ENCODE peak calls at places on chromosomes 6 and 20, in ten cellular contexts. Z is tibial nerve, J is dorsolateral prefrontal cortex, T is AG04450, P is stomach, V is H9, E is aorta, F is small intestine, I is PC-9, G is GM12878. A is an unnamed sample.

GRCh38 chr20:24034820-24035219 is 46.2 kb upstream of the GGTLC1 start:
- DNase-seq in Z (no peak), J (no peak), T (no peak), P (no peak), V (no peak), E (no peak), F (no peak), I (peak; percentile 89), G (no peak), A (peak; percentile 66)

GRCh38 chr20:60447703-60448102 is 489.5 kb downstream of the CDH26 start:
- DNase-seq in Z (no peak), J (no peak), T (no peak), P (no peak), V (no peak), E (no peak), F (no peak), I (no peak), G (no peak), A (no peak)

GRCh38 chr20:64083380-64084208 is 604 bp downstream of the LKAAEAR1 start:
- DNase-seq in Z (no peak), J (no peak), T (no peak), P (peak; percentile 73), V (peak; percentile 87), E (peak; percentile 80), F (no peak), I (peak; percentile 71), G (no peak), A (peak; percentile 22)

GRCh38 chr6:108677894-108678293 is 117.2 kb downstream of the FOXO3 start:
- DNase-seq in Z (no peak), J (no peak), T (no peak), P (no peak), V (no peak), E (no peak), F (no peak), I (no peak), G (no peak), A (no peak)

GRCh38 chr6:142474446-142475289 is 172.9 kb downstream of the ADGRG6 start:
- DNase-seq in Z (peak; percentile 15), J (peak; percentile 65), T (peak; percentile 44), P (peak; percentile 31), V (peak; percentile 82), E (no peak), F (peak; percentile 50), I (peak; percentile 71), G (no peak), A (no peak)

GRCh38 chr20:14569631-14570030 is 232.2 kb upstream of the FLRT3 start:
- DNase-seq in Z (no peak), J (no peak), T (no peak), P (no peak), V (no peak), E (no peak), F (no peak), I (no peak), G (no peak), A (no peak)

GRCh38 chr6:142372348-142372747 is 70.5 kb downstream of the ADGRG6 start:
- DNase-seq in Z (no peak), J (no peak), T (no peak), P (no peak), V (no peak), E (no peak), F (peak; percentile 42), I (peak; percentile 68), G (no peak), A (peak; percentile 79)

GRCh38 chr20:35084998-35085397 is 7.6 kb downstream of the TRPC4AP start:
- DNase-seq in Z (no peak), J (no peak), T (no peak), P (no peak), V (no peak), E (no peak), F (no peak), I (no peak), G (no peak), A (no peak)

GRCh38 chr6:131003419-131004386 is 59.3 kb downstream of the EPB41L2 start:
- DNase-seq in Z (no peak), J (no peak), T (no peak), P (no peak), V (no peak), E (no peak), F (no peak), I (no peak), G (no peak), A (no peak)

GRCh38 chr6:143594647-143595046 is 83.1 kb upstream of the PHACTR2 start:
- DNase-seq in Z (no peak), J (no peak), T (peak; percentile 27), P (no peak), V (no peak), E (no peak), F (no peak), I (no peak), G (no peak), A (no peak)

GRCh38 chr20:56469077-56469449 is 636 bp downstream of the RTF2 start:
- DNase-seq in Z (no peak), J (no peak), T (no peak), P (no peak), V (no peak), E (no peak), F (no peak), I (no peak), G (no peak), A (no peak)

GRCh38 chr20:1327827-1328679 is 886 bp downstream of the SDCBP2 start:
- DNase-seq in Z (no peak), J (peak; percentile 3), T (no peak), P (no peak), V (peak; percentile 14), E (no peak), F (peak; percentile 92), I (no peak), G (no peak), A (no peak)

GRCh38 chr20:13340088-13340487 is 119.0 kb downstream of the ISM1 start:
- DNase-seq in Z (no peak), J (no peak), T (no peak), P (no peak), V (no peak), E (no peak), F (no peak), I (no peak), G (no peak), A (no peak)

GRCh38 chr6:165983112-165984072 is 184.3 kb downstream of the TBXT start:
- DNase-seq in Z (no peak), J (no peak), T (no peak), P (no peak), V (no peak), E (no peak), F (no peak), I (no peak), G (no peak), A (no peak)

GRCh38 chr6:25958700-25959162 is 3.9 kb upstream of the TRIM38 start:
- DNase-seq in Z (no peak), J (no peak), T (no peak), P (no peak), V (no peak), E (no peak), F (no peak), I (no peak), G (no peak), A (peak; percentile 50)

GRCh38 chr6:50959081-50959641 is 140.5 kb downstream of the TFAP2B start:
- DNase-seq in Z (no peak), J (no peak), T (no peak), P (no peak), V (no peak), E (no peak), F (no peak), I (no peak), G (no peak), A (no peak)

GRCh38 chr6:44738652-44739141 is 351.2 kb downstream of the CDC5L start:
- DNase-seq in Z (no peak), J (no peak), T (no peak), P (no peak), V (no peak), E (no peak), F (peak; percentile 50), I (no peak), G (peak; percentile 68), A (no peak)

GRCh38 chr6:35474129-35474977 is 6.2 kb downstream of the RPL10A start:
- DNase-seq in Z (no peak), J (no peak), T (no peak), P (no peak), V (peak; percentile 52), E (no peak), F (no peak), I (no peak), G (no peak), A (no peak)
- H3K27ac ChIP-seq in Z (no peak overlapping the region), J (no peak overlapping the region), T (peak overlapping the region; percentile 39), P (no peak overlapping the region), V (no peak overlapping the region), E (no peak overlapping the region), F (no peak overlapping the region), I (peak overlapping the region; percentile 25), G (no peak overlapping the region), A (peak overlapping the region; percentile 94)

GRCh38 chr6:140897804-140898573 is 1234.7 kb upstream of the GJE1 start:
- DNase-seq in Z (no peak), J (no peak), T (no peak), P (no peak), V (no peak), E (peak; percentile 59), F (no peak), I (peak; percentile 78), G (no peak), A (no peak)
- H3K27ac ChIP-seq in Z (peak overlapping the region; percentile 8), J (no peak overlapping the region), T (no peak overlapping the region), P (no peak overlapping the region), V (no peak overlapping the region), E (no peak overlapping the region), F (no peak overlapping the region), I (peak overlapping the region; percentile 57), G (peak overlapping the region; percentile 65), A (no peak overlapping the region)

DNA sequence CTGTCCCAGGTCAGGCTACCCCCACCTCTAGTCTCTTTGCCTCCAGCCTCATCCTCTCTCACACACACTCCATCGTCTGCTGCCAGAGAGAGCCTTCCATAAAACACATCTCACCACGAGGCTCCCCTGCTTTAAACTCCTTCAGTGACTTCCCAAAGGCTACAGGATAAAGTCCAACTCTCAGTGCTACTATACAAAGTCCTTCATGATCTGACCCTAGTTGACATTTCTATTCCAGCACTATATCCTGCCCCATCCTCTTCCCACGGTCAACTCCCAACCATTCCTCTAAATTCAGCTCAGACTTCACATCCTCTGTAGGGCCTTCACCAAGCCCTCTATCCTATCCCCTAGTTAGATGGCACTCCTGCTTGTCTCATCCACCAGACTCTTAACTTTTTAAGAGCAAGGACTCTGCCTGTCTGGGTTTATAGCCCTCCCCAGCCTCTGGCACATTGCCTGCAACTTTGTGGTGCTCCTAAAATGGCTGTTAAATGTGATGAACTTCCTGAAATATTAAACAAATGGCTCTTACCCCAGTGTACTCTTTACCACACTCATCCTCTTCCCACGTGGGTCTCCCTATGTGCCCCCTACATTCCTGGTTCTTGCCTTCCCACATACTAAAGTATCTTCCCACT is 36.1 kb downstream of the KIF16B start:
- DNase-seq in Z (no peak), J (no peak), T (no peak), P (no peak), V (no peak), E (no peak), F (peak; percentile 68), I (no peak), G (no peak), A (no peak)
- H3K27ac ChIP-seq in Z (no peak overlapping the region), J (no peak overlapping the region), T (no peak overlapping the region), P (no peak overlapping the region), V (no peak overlapping the region), E (no peak overlapping the region), F (no peak overlapping the region), I (no peak overlapping the region), G (no peak overlapping the region), A (no peak overlapping the region)

DNA sequence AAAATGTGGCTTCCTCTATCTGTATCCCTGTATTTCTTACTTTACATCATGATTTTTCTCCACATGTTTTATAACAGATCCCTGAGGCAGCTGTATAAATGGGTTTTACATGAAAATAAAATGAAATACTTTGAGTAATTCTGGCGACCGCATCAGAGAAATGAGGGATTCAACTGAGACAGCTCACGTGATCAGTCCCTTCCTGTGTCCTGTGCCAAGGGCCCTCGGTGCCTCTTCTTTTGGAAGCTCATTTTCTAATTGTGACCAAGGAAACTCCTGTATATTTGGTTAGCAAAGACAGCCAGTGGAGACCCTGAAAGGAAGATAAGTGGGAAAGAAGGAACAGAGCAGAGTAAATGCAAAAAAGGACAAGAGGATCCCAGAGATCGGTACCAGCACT is 129.9 kb downstream of the FYN start:
- DNase-seq in Z (no peak), J (no peak), T (no peak), P (no peak), V (no peak), E (no peak), F (no peak), I (no peak), G (no peak), A (no peak)
- H3K27ac ChIP-seq in Z (no peak overlapping the region), J (peak overlapping the region; percentile 72), T (no peak overlapping the region), P (peak overlapping the region; percentile 5), V (no peak overlapping the region), E (no peak overlapping the region), F (no peak overlapping the region), I (no peak overlapping the region), G (no peak overlapping the region), A (no peak overlapping the region)

A was measured in epithelial cell of prostate.